ENCODE peak calls at places on chromosomes 4 and X, in eight cellular contexts. F is ovary, K is PC-3, B is A549, D is heart right ventricle, Y is testis, O is uterus, M is aorta. N is an unnamed sample.
A peak's percentile ranks its signal among the peaks of the same experiment; 100 is the strongest.

GRCh38 chr4:159416073-159416472 is 313.2 kb downstream of the RAPGEF2 start:
- DNase-seq in F (no peak), K (peak; percentile 89), B (no peak), D (no peak), Y (no peak), O (no peak), M (no peak), N (no peak)

GRCh38 chrX:21940356-21940829 is at the start of gene SMS:
- DNase-seq in F (peak; percentile 82), K (peak; percentile 81), B (peak; percentile 82), D (peak; percentile 79), Y (peak; percentile 72), O (peak; percentile 78), M (peak; percentile 92), N (peak; percentile 70)

GRCh38 chr4:173934201-173934600 is 349.3 kb downstream of the FBXO8 start:
- DNase-seq in F (no peak), K (no peak), B (no peak), D (no peak), Y (no peak), O (no peak), M (no peak), N (no peak)

GRCh38 chr4:83011779-83012630 is 1.4 kb upstream of the LIN54 start:
- DNase-seq in F (no peak), K (peak; percentile 47), B (peak; percentile 20), D (peak; percentile 34), Y (peak; percentile 49), O (peak; percentile 29), M (peak; percentile 81), N (peak; percentile 45)

GRCh38 chrX:147978931-147979330 is 2.2 kb upstream of the FMR1NB start:
- DNase-seq in F (no peak), K (peak; percentile 21), B (no peak), D (no peak), Y (no peak), O (no peak), M (no peak), N (no peak)

GRCh38 chr4:21002976-21003375 is 302.7 kb downstream of the PACRGL start:
- DNase-seq in F (no peak), K (no peak), B (no peak), D (no peak), Y (no peak), O (no peak), M (no peak), N (no peak)

GRCh38 chr4:92305148-92305877 is 1.5 kb downstream of the GRID2 start:
- DNase-seq in F (peak; percentile 53), K (peak; percentile 63), B (peak; percentile 27), D (peak; percentile 39), Y (peak; percentile 71), O (no peak), M (peak; percentile 79), N (peak; percentile 42)

GRCh38 chrX:40883021-40883619 is 147.8 kb upstream of the MED14 start:
- DNase-seq in F (no peak), K (no peak), B (no peak), D (no peak), Y (peak; percentile 14), O (no peak), M (no peak), N (no peak)

GRCh38 chr4:168164915-168165548 is 72.7 kb downstream of the ANXA10 start:
- DNase-seq in F (no peak), K (peak; percentile 58), B (no peak), D (no peak), Y (no peak), O (no peak), M (no peak), N (no peak)

GRCh38 chrX:136453771-136454170 is 34.0 kb upstream of the BRS3 start:
- DNase-seq in F (no peak), K (peak; percentile 80), B (no peak), D (no peak), Y (no peak), O (no peak), M (no peak), N (no peak)

GRCh38 chrX:39440734-39441305 is 639.6 kb downstream of the MID1IP1 start:
- DNase-seq in F (no peak), K (no peak), B (no peak), D (no peak), Y (no peak), O (no peak), M (no peak), N (no peak)

GRCh38 chrX:100316987-100317386 is 93.1 kb downstream of the PCDH19 start:
- DNase-seq in F (no peak), K (no peak), B (no peak), D (no peak), Y (no peak), O (no peak), M (no peak), N (no peak)

GRCh38 chrX:1388651-1389050 is 3.3 kb downstream of the SLC25A6 start:
- DNase-seq in F (peak; percentile 7), K (no peak), B (no peak), D (no peak), Y (no peak), O (no peak), M (peak; percentile 37), N (no peak)

GRCh38 chr4:88522702-88523324 is 763 bp downstream of the PYURF start:
- DNase-seq in F (peak; percentile 41), K (peak; percentile 16), B (peak; percentile 30), D (peak; percentile 24), Y (peak; percentile 81), O (peak; percentile 30), M (peak; percentile 78), N (peak; percentile 27)

GRCh38 chr4:2067446-2068197 is 8.5 kb downstream of the NAT8L start:
- DNase-seq in F (no peak), K (no peak), B (no peak), D (no peak), Y (no peak), O (no peak), M (peak; percentile 68), N (no peak)

GRCh38 chr4:151202851-151203455 is 74.0 kb upstream of the PRSS48 start:
- DNase-seq in F (no peak), K (no peak), B (no peak), D (no peak), Y (no peak), O (no peak), M (no peak), N (no peak)

GRCh38 chr4:151202381-151202780 is 74.6 kb upstream of the PRSS48 start:
- DNase-seq in F (no peak), K (no peak), B (no peak), D (no peak), Y (no peak), O (no peak), M (no peak), N (no peak)

GRCh38 chr4:151198748-151199147 is 78.2 kb upstream of the PRSS48 start:
- DNase-seq in F (no peak), K (no peak), B (no peak), D (no peak), Y (no peak), O (no peak), M (no peak), N (no peak)

GRCh38 chr4:151197258-151197657 is 79.7 kb upstream of the PRSS48 start:
- DNase-seq in F (no peak), K (peak; percentile 9), B (no peak), D (no peak), Y (peak; percentile 72), O (no peak), M (no peak), N (no peak)

GRCh38 chr4:151199496-151200190 is 77.3 kb upstream of the PRSS48 start:
- DNase-seq in F (no peak), K (no peak), B (no peak), D (peak; percentile 23), Y (no peak), O (no peak), M (no peak), N (no peak)
- H3K4me1 ChIP-seq in F (peaks cover 15% of the 10 kb centered on the region), K (peaks cover 34% of the 10 kb centered on the region), B (peaks cover 23% of the 10 kb centered on the region), D (peaks cover 55% of the 10 kb centered on the region), Y (peaks cover 31% of the 10 kb centered on the region), O (no peaks in the 10 kb centered on the region), M (peaks cover 2% of the 10 kb centered on the region), N (peaks cover 16% of the 10 kb centered on the region)

GRCh38 chr4:110826656-110827055 is 203.8 kb upstream of the PITX2 start:
- DNase-seq in F (no peak), K (no peak), B (no peak), D (no peak), Y (no peak), O (no peak), M (no peak), N (no peak)

DNA sequence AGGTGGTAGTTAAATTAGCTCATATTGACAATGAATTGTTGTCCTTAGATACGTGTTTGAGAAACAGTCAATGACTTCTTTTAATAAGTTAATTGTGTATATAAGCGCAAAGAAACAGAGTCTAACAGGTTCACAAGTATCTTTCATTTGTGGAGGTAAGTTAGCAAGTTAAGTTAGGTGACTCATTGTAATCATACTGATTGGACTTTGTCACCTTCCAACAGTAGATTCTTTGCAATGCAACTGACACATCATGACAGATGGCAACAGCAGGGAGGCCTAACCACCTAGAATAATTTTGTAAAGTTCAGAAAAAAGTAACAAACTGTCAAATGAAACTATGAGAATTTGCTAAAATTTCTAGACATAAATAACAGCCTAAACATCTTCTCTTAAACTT is 207.6 kb upstream of the PITX2 start:
- DNase-seq in F (no peak), K (no peak), B (no peak), D (no peak), Y (no peak), O (no peak), M (no peak), N (no peak)
- H3K27ac ChIP-seq in F (no peak overlapping the region), K (no peak overlapping the region), B (no peak overlapping the region), D (no peak overlapping the region), Y (no peak overlapping the region), O (no peak overlapping the region), M (no peak overlapping the region), N (no peak overlapping the region)

GRCh38 chr4:140755811-140756291 is 334 bp downstream of the TBC1D9 start:
- DNase-seq in F (peak; percentile 71), K (no peak), B (peak; percentile 41), D (peak; percentile 69), Y (peak; percentile 46), O (peak; percentile 54), M (peak; percentile 87), N (peak; percentile 60)
- H3K4me3 ChIP-seq in F (peak overlapping the region; percentile 69), K (peak overlapping the region; percentile 86), B (peak overlapping the region; percentile 77), D (peak overlapping the region; percentile 94), Y (peak overlapping the region; percentile 84), O (peak overlapping the region; percentile 87), M (peak overlapping the region; percentile 71), N (peak overlapping the region; percentile 47)

GRCh38 chr4:3385719-3386440 is 55.9 kb upstream of the HGFAC start:
- DNase-seq in F (no peak), K (no peak), B (no peak), D (no peak), Y (peak; percentile 9), O (no peak), M (peak; percentile 69), N (no peak)
- H3K4me1 ChIP-seq in F (peaks cover 8% of the 10 kb centered on the region), K (peaks cover 25% of the 10 kb centered on the region), B (no peaks in the 10 kb centered on the region), D (peaks cover 67% of the 10 kb centered on the region), Y (peaks cover 4% of the 10 kb centered on the region), O (no peaks in the 10 kb centered on the region), M (no peaks in the 10 kb centered on the region), N (peaks cover 23% of the 10 kb centered on the region)

DNA sequence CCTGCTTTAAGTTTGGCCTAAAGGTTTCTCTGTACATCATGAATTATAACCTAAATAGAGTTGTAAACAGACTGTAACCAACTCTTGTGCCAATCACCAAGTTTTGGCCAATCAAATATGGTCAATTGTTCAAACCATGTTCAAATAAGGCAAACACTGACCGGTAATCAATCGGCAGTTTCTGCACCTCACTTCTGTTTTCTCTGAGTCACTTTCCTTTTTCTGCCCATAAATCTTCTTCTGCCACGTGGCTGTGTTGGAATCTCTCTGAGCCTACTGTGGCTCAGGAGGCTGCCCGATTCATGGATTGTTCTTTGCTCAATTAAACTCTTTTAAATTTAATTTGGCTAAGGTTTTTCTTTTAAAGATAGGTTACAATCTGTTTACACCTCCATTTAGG is 16.5 kb upstream of the ENPP6 start:
- DNase-seq in F (no peak), K (no peak), B (no peak), D (no peak), Y (no peak), O (no peak), M (no peak), N (no peak)
- H3K27ac ChIP-seq in F (no peak overlapping the region), K (no peak overlapping the region), B (no peak overlapping the region), D (no peak overlapping the region), Y (no peak overlapping the region), O (no peak overlapping the region), M (no peak overlapping the region), N (no peak overlapping the region)